ENCODE peak calls at places on chromosomes 2 and 18, in seven cellular contexts. One of them, this sample, is unnamed.

GRCh38 chr2:25567406-25567805 is 106.0 kb downstream of the DTNB start:
- DNase-seq in HCT116: peak; percentile 10
- DNase-seq in SK-N-SH: peak; percentile 55
- DNase-seq in K562: peak; percentile 14
- DNase-seq in GM12878: peak; percentile 67
- DNase-seq in HepG2: peak; percentile 56
- DNase-seq in H1: no peak
- DNase-seq in this sample: peak; percentile 40

GRCh38 chr2:175744000-175744399 is 258.1 kb downstream of the LNPK start:
- DNase-seq in HCT116: no peak
- DNase-seq in SK-N-SH: no peak
- DNase-seq in K562: no peak
- DNase-seq in GM12878: no peak
- DNase-seq in HepG2: no peak
- DNase-seq in H1: no peak
- DNase-seq in this sample: no peak

GRCh38 chr2:119240311-119241204 is 16.9 kb downstream of the STEAP3 start:
- DNase-seq in HCT116: peak; percentile 50
- DNase-seq in SK-N-SH: peak; percentile 65
- DNase-seq in K562: no peak
- DNase-seq in GM12878: no peak
- DNase-seq in HepG2: peak; percentile 33
- DNase-seq in H1: no peak
- DNase-seq in this sample: no peak

GRCh38 chr2:240213226-240213475 is 72.7 kb upstream of the OTOS start:
- DNase-seq in HCT116: no peak
- DNase-seq in SK-N-SH: no peak
- DNase-seq in K562: no peak
- DNase-seq in GM12878: no peak
- DNase-seq in HepG2: no peak
- DNase-seq in H1: no peak
- DNase-seq in this sample: no peak

GRCh38 chr18:49647496-49648168 is 85.8 kb downstream of the LIPG start:
- DNase-seq in HCT116: no peak
- DNase-seq in SK-N-SH: no peak
- DNase-seq in K562: no peak
- DNase-seq in GM12878: no peak
- DNase-seq in HepG2: no peak
- DNase-seq in H1: no peak
- DNase-seq in this sample: no peak

GRCh38 chr2:10169053-10169578 is 46.6 kb downstream of the RRM2 start:
- DNase-seq in HCT116: no peak
- DNase-seq in SK-N-SH: no peak
- DNase-seq in K562: no peak
- DNase-seq in GM12878: no peak
- DNase-seq in HepG2: peak; percentile 57
- DNase-seq in H1: no peak
- DNase-seq in this sample: no peak

GRCh38 chr2:241722896-241723454 is 11.5 kb upstream of the D2HGDH start:
- DNase-seq in HCT116: no peak
- DNase-seq in SK-N-SH: no peak
- DNase-seq in K562: no peak
- DNase-seq in GM12878: no peak
- DNase-seq in HepG2: no peak
- DNase-seq in H1: no peak
- DNase-seq in this sample: no peak

GRCh38 chr2:230230801-230231200 is 5.3 kb downstream of the SP140 start:
- DNase-seq in HCT116: no peak
- DNase-seq in SK-N-SH: no peak
- DNase-seq in K562: no peak
- DNase-seq in GM12878: no peak
- DNase-seq in HepG2: no peak
- DNase-seq in H1: no peak
- DNase-seq in this sample: no peak

GRCh38 chr18:73827801-73828200 is 319.8 kb downstream of the FBXO15 start:
- DNase-seq in HCT116: no peak
- DNase-seq in SK-N-SH: no peak
- DNase-seq in K562: no peak
- DNase-seq in GM12878: no peak
- DNase-seq in HepG2: no peak
- DNase-seq in H1: no peak
- DNase-seq in this sample: no peak

GRCh38 chr18:49585781-49586663 is 24.2 kb downstream of the LIPG start:
- DNase-seq in HCT116: no peak
- DNase-seq in SK-N-SH: no peak
- DNase-seq in K562: no peak
- DNase-seq in GM12878: no peak
- DNase-seq in HepG2: no peak
- DNase-seq in H1: no peak
- DNase-seq in this sample: no peak

GRCh38 chr2:100031604-100032003 is 110.8 kb downstream of the AFF3 start:
- DNase-seq in HCT116: no peak
- DNase-seq in SK-N-SH: no peak
- DNase-seq in K562: no peak
- DNase-seq in GM12878: no peak
- DNase-seq in HepG2: no peak
- DNase-seq in H1: no peak
- DNase-seq in this sample: no peak

GRCh38 chr18:3875961-3876360 is 426.0 kb downstream of the TGIF1 start:
- DNase-seq in HCT116: no peak
- DNase-seq in SK-N-SH: no peak
- DNase-seq in K562: no peak
- DNase-seq in GM12878: no peak
- DNase-seq in HepG2: no peak
- DNase-seq in H1: no peak
- DNase-seq in this sample: no peak

GRCh38 chr2:21916934-21917522 is 793.3 kb downstream of the TDRD15 start:
- DNase-seq in HCT116: no peak
- DNase-seq in SK-N-SH: no peak
- DNase-seq in K562: no peak
- DNase-seq in GM12878: no peak
- DNase-seq in HepG2: no peak
- DNase-seq in H1: no peak
- DNase-seq in this sample: peak; percentile 1

GRCh38 chr18:950882-951539 is 46.3 kb downstream of the ADCYAP1 start:
- DNase-seq in HCT116: no peak
- DNase-seq in SK-N-SH: no peak
- DNase-seq in K562: no peak
- DNase-seq in GM12878: no peak
- DNase-seq in HepG2: no peak
- DNase-seq in H1: no peak
- DNase-seq in this sample: no peak

GRCh38 chr2:14257801-14258507 is 374.6 kb upstream of the LRATD1 start:
- DNase-seq in HCT116: no peak
- DNase-seq in SK-N-SH: no peak
- DNase-seq in K562: no peak
- DNase-seq in GM12878: no peak
- DNase-seq in HepG2: no peak
- DNase-seq in H1: no peak
- DNase-seq in this sample: no peak

GRCh38 chr2:223222397-223222796 is 170.4 kb downstream of the KCNE4 start:
- DNase-seq in HCT116: no peak
- DNase-seq in SK-N-SH: no peak
- DNase-seq in K562: no peak
- DNase-seq in GM12878: no peak
- DNase-seq in HepG2: no peak
- DNase-seq in H1: no peak
- DNase-seq in this sample: peak; percentile 4

GRCh38 chr2:47534179-47534919 is 131.4 kb downstream of the MSH2 start:
- DNase-seq in HCT116: no peak
- DNase-seq in SK-N-SH: peak; percentile 44
- DNase-seq in K562: peak; percentile 73
- DNase-seq in GM12878: no peak
- DNase-seq in HepG2: no peak
- DNase-seq in H1: no peak
- DNase-seq in this sample: no peak

GRCh38 chr2:235021752-235022151 is 69.9 kb downstream of the SH3BP4 start:
- DNase-seq in HCT116: no peak
- DNase-seq in SK-N-SH: peak; percentile 43
- DNase-seq in K562: no peak
- DNase-seq in GM12878: no peak
- DNase-seq in HepG2: no peak
- DNase-seq in H1: no peak
- DNase-seq in this sample: no peak

GRCh38 chr2:144659731-144660275 is 139.9 kb upstream of the ZEB2 start:
- DNase-seq in HCT116: peak; percentile 64
- DNase-seq in SK-N-SH: no peak
- DNase-seq in K562: peak; percentile 48
- DNase-seq in GM12878: no peak
- DNase-seq in HepG2: no peak
- DNase-seq in H1: no peak
- DNase-seq in this sample: no peak

GRCh38 chr2:119247844-119248271 is 24.2 kb downstream of the STEAP3 start:
- DNase-seq in HCT116: no peak
- DNase-seq in SK-N-SH: no peak
- DNase-seq in K562: no peak
- DNase-seq in GM12878: no peak
- DNase-seq in HepG2: no peak
- DNase-seq in H1: no peak
- DNase-seq in this sample: no peak

GRCh38 chr2:43131890-43132522 is 94.4 kb downstream of the ZFP36L2 start:
- DNase-seq in HCT116: no peak
- DNase-seq in SK-N-SH: peak; percentile 45
- DNase-seq in K562: no peak
- DNase-seq in GM12878: no peak
- DNase-seq in HepG2: no peak
- DNase-seq in H1: no peak
- DNase-seq in this sample: no peak

GRCh38 chr18:967037-967576 is 62.4 kb downstream of the ADCYAP1 start:
- DNase-seq in HCT116: no peak
- DNase-seq in SK-N-SH: no peak
- DNase-seq in K562: no peak
- DNase-seq in GM12878: no peak
- DNase-seq in HepG2: no peak
- DNase-seq in H1: no peak
- DNase-seq in this sample: no peak

GRCh38 chr2:36824281-36824680 is 127.8 kb downstream of the VIT start:
- DNase-seq in HCT116: no peak
- DNase-seq in SK-N-SH: no peak
- DNase-seq in K562: no peak
- DNase-seq in GM12878: no peak
- DNase-seq in HepG2: no peak
- DNase-seq in H1: no peak
- DNase-seq in this sample: no peak

GRCh38 chr2:55902971-55903370 is 20.6 kb downstream of the EFEMP1 start:
- DNase-seq in HCT116: no peak
- DNase-seq in SK-N-SH: no peak
- DNase-seq in K562: no peak
- DNase-seq in GM12878: no peak
- DNase-seq in HepG2: no peak
- DNase-seq in H1: no peak
- DNase-seq in this sample: no peak

GRCh38 chr2:226794751-226795171 is 4.9 kb downstream of the IRS1 start:
- DNase-seq in HCT116: no peak
- DNase-seq in SK-N-SH: peak; percentile 24
- DNase-seq in K562: no peak
- DNase-seq in GM12878: no peak
- DNase-seq in HepG2: no peak
- DNase-seq in H1: no peak
- DNase-seq in this sample: no peak

GRCh38 chr2:163200726-163201125 is 362.2 kb upstream of the KCNH7 start:
- DNase-seq in HCT116: no peak
- DNase-seq in SK-N-SH: no peak
- DNase-seq in K562: no peak
- DNase-seq in GM12878: no peak
- DNase-seq in HepG2: no peak
- DNase-seq in H1: no peak
- DNase-seq in this sample: no peak

GRCh38 chr2:229952256-229952835 is 30.0 kb downstream of the FBXO36 start:
- DNase-seq in HCT116: no peak
- DNase-seq in SK-N-SH: no peak
- DNase-seq in K562: no peak
- DNase-seq in GM12878: no peak
- DNase-seq in HepG2: no peak
- DNase-seq in H1: peak; percentile 59
- DNase-seq in this sample: no peak

GRCh38 chr2:53475320-53475719 is 292.3 kb upstream of the CHAC2 start:
- DNase-seq in HCT116: peak; percentile 82
- DNase-seq in SK-N-SH: no peak
- DNase-seq in K562: no peak
- DNase-seq in GM12878: no peak
- DNase-seq in HepG2: no peak
- DNase-seq in H1: no peak
- DNase-seq in this sample: no peak

GRCh38 chr2:24179683-24180082 is 4.8 kb downstream of the FAM228A start:
- DNase-seq in HCT116: no peak
- DNase-seq in SK-N-SH: no peak
- DNase-seq in K562: no peak
- DNase-seq in GM12878: no peak
- DNase-seq in HepG2: no peak
- DNase-seq in H1: no peak
- DNase-seq in this sample: no peak
- TF ChIP-seq JUND in HCT116: no peak
- TF ChIP-seq JUND in SK-N-SH: no peak
- TF ChIP-seq JUND in K562: no peak
- TF ChIP-seq JUND in GM12878: no peak
- TF ChIP-seq JUND in HepG2: no peak
- TF ChIP-seq JUND in H1: no peak
- TF ChIP-seq JUND in this sample: no peak

GRCh38 chr2:103138123-103138886 is 376.5 kb downstream of the TMEM182 start:
- DNase-seq in HCT116: no peak
- DNase-seq in SK-N-SH: no peak
- DNase-seq in K562: no peak
- DNase-seq in GM12878: no peak
- DNase-seq in HepG2: no peak
- DNase-seq in H1: no peak
- DNase-seq in this sample: no peak

GRCh38 chr2:103135679-103136078 is 373.8 kb downstream of the TMEM182 start:
- DNase-seq in HCT116: no peak
- DNase-seq in SK-N-SH: no peak
- DNase-seq in K562: no peak
- DNase-seq in GM12878: no peak
- DNase-seq in HepG2: no peak
- DNase-seq in H1: no peak
- DNase-seq in this sample: no peak

GRCh38 chr2:103132536-103133217 is 370.8 kb downstream of the TMEM182 start:
- DNase-seq in HCT116: no peak
- DNase-seq in SK-N-SH: no peak
- DNase-seq in K562: no peak
- DNase-seq in GM12878: no peak
- DNase-seq in HepG2: no peak
- DNase-seq in H1: no peak
- DNase-seq in this sample: no peak
- TF ChIP-seq JUND in HCT116: no peak
- TF ChIP-seq JUND in SK-N-SH: no peak
- TF ChIP-seq JUND in K562: no peak
- TF ChIP-seq JUND in GM12878: no peak
- TF ChIP-seq JUND in HepG2: no peak
- TF ChIP-seq JUND in H1: no peak
- TF ChIP-seq JUND in this sample: no peak

GRCh38 chr2:45627911-45628310 is 16.8 kb upstream of the SRBD1 start:
- DNase-seq in HCT116: no peak
- DNase-seq in SK-N-SH: no peak
- DNase-seq in K562: no peak
- DNase-seq in GM12878: no peak
- DNase-seq in HepG2: no peak
- DNase-seq in H1: no peak
- DNase-seq in this sample: no peak
- TF ChIP-seq JUND in HCT116: no peak
- TF ChIP-seq JUND in SK-N-SH: no peak
- TF ChIP-seq JUND in K562: no peak
- TF ChIP-seq JUND in GM12878: no peak
- TF ChIP-seq JUND in HepG2: no peak
- TF ChIP-seq JUND in H1: no peak
- TF ChIP-seq JUND in this sample: no peak

GRCh38 chr2:161416294-161416632 is at the start of gene TBR1:
- DNase-seq in HCT116: no peak
- DNase-seq in SK-N-SH: peak; percentile 41
- DNase-seq in K562: no peak
- DNase-seq in GM12878: no peak
- DNase-seq in HepG2: no peak
- DNase-seq in H1: no peak
- DNase-seq in this sample: no peak
- TF ChIP-seq JUND in HCT116: no peak
- TF ChIP-seq JUND in SK-N-SH: no peak
- TF ChIP-seq JUND in K562: no peak
- TF ChIP-seq JUND in GM12878: no peak
- TF ChIP-seq JUND in HepG2: no peak
- TF ChIP-seq JUND in H1: no peak
- TF ChIP-seq JUND in this sample: no peak

This sample was measured in T47D.